ENCODE peak calls at places on chromosomes 13 and 19, in four cellular contexts. W is uterus, H is upper lobe of right lung, Y is spleen. Z is an unnamed sample.

GRCh38 chr19:38551450-38551813 is 66.3 kb downstream of the MAP4K1 start:
- DNase-seq in W (no peak), H (no peak), Y (no peak), Z (no peak)

GRCh38 chr13:40522234-40522633 is 144.2 kb downstream of the FOXO1 start:
- DNase-seq in W (no peak), H (no peak), Y (no peak), Z (no peak)

GRCh38 chr13:21964686-21965085 is 293.8 kb downstream of the FGF9 start:
- DNase-seq in W (no peak), H (no peak), Y (no peak), Z (no peak)

GRCh38 chr19:7533281-7533819 is 2.2 kb upstream of the PNPLA6 start:
- DNase-seq in W (peak; percentile 82), H (peak; percentile 84), Y (peak; percentile 84), Z (peak; percentile 83)

GRCh38 chr19:51398096-51398704 is 7.8 kb upstream of the C19orf84 start:
- DNase-seq in W (no peak), H (no peak), Y (no peak), Z (no peak)

GRCh38 chr13:19910336-19911072 is 47.1 kb upstream of the ZMYM5 start:
- DNase-seq in W (no peak), H (no peak), Y (no peak), Z (no peak)

GRCh38 chr13:44617648-44618047 is 41.5 kb upstream of the TSC22D1 start:
- DNase-seq in W (no peak), H (no peak), Y (no peak), Z (no peak)

GRCh38 chr13:48334534-48335127 is 31.1 kb downstream of the RB1 start:
- DNase-seq in W (no peak), H (no peak), Y (no peak), Z (no peak)

GRCh38 chr19:55226273-55226672 is 2.3 kb downstream of the TMEM86B start:
- DNase-seq in W (no peak), H (no peak), Y (no peak), Z (no peak)

GRCh38 chr19:47582320-47582909 is 9.5 kb upstream of the ZNF541 start:
- DNase-seq in W (no peak), H (no peak), Y (no peak), Z (no peak)

GRCh38 chr19:13208131-13208963 is 58.1 kb downstream of the IER2 start:
- DNase-seq in W (peak; percentile 61), H (peak; percentile 73), Y (peak; percentile 91), Z (no peak)

GRCh38 chr19:42540071-42540553 is 11.8 kb upstream of the CEACAM1 start:
- DNase-seq in W (no peak), H (peak; percentile 52), Y (no peak), Z (no peak)

GRCh38 chr19:33393286-33394005 is 19.9 kb downstream of the CEBPG start:
- DNase-seq in W (peak; percentile 19), H (no peak), Y (peak; percentile 56), Z (peak; percentile 25)

GRCh38 chr13:39317284-39317683 is 279.0 kb downstream of the NHLRC3 start:
- DNase-seq in W (peak; percentile 57), H (no peak), Y (no peak), Z (no peak)

GRCh38 chr19:38731654-38732301 is 12.5 kb downstream of the CAPN12 start:
- DNase-seq in W (peak; percentile 19), H (peak; percentile 80), Y (peak; percentile 70), Z (peak; percentile 68)

GRCh38 chr13:112238436-112238995 is 137.6 kb upstream of the SPACA7 start:
- DNase-seq in W (no peak), H (peak; percentile 40), Y (no peak), Z (no peak)

GRCh38 chr13:71460179-71460578 is 406.8 kb downstream of the DACH1 start:
- DNase-seq in W (no peak), H (no peak), Y (no peak), Z (no peak)

GRCh38 chr19:35268546-35269424 is at the start of gene USF2:
- DNase-seq in W (peak; percentile 67), H (peak; percentile 91), Y (peak; percentile 94), Z (peak; percentile 78)

GRCh38 chr19:33370783-33371182 is 2.7 kb upstream of the CEBPG start:
- DNase-seq in W (no peak), H (no peak), Y (no peak), Z (no peak)

GRCh38 chr13:99898421-99898820 is 73.1 kb downstream of the ZIC5 start:
- DNase-seq in W (no peak), H (no peak), Y (no peak), Z (no peak)

GRCh38 chr19:23065306-23065705 is 51.5 kb upstream of the ZNF730 start:
- DNase-seq in W (no peak), H (no peak), Y (no peak), Z (no peak)

Z was measured in pancreas.